ENCODE peak calls at places on chromosomes 3 and 15, in six cellular contexts. L is effector memory CD4-positive, alpha-beta T cell; I is T-helper 9 cell; R is pancreas; P is left kidney; U is aorta. K is an unnamed sample.

GRCh38 chr15:73792429-73792828 is 39.3 kb upstream of the INSYN1 start:
- DNase-seq in R (no peak), P (no peak), I (no peak), U (no peak), L (no peak), K (no peak)

GRCh38 chr3:119819806-119820205 is 37.9 kb downstream of the NR1I2 start:
- DNase-seq in L (no peak), U (no peak), P (no peak), R (no peak), I (no peak), K (no peak)

GRCh38 chr3:59754456-59754855 is 704.6 kb upstream of the CFAP20DC start:
- DNase-seq in L (no peak), I (no peak), U (no peak), R (no peak), P (no peak), K (no peak)

GRCh38 chr15:70083423-70083822 is 14.3 kb downstream of the TLE3 start:
- DNase-seq in I (no peak), U (peak), P (peak), R (no peak), L (no peak), K (no peak)

GRCh38 chr3:44993471-44994205 is 17.6 kb downstream of the EXOSC7 start:
- DNase-seq in I (no peak), R (no peak), L (no peak), P (peak), U (no peak), K (no peak)

GRCh38 chr3:21645121-21645897 is 105.7 kb downstream of the ZNF385D start:
- DNase-seq in U (peak), I (no peak), L (no peak), R (peak), P (no peak), K (peak)

GRCh38 chr3:182889948-182890629 is 90.2 kb downstream of the DCUN1D1 start:
- DNase-seq in L (no peak), R (no peak), P (no peak), I (no peak), U (no peak), K (no peak)

GRCh38 chr3:172550347-172550943 is 27.2 kb upstream of the TNFSF10 start:
- DNase-seq in U (no peak), P (no peak), I (no peak), L (no peak), R (no peak), K (no peak)

GRCh38 chr3:64575211-64575844 is 112.5 kb downstream of the ADAMTS9 start:
- DNase-seq in R (no peak), P (no peak), U (no peak), I (no peak), L (no peak), K (no peak)

GRCh38 chr3:197270558-197271317 is 27.7 kb downstream of the DLG1 start:
- DNase-seq in R (no peak), L (no peak), U (no peak), I (no peak), P (no peak), K (no peak)

GRCh38 chr15:66862111-66862815 is 160.2 kb downstream of the SMAD6 start:
- DNase-seq in I (no peak), P (no peak), U (peak), R (no peak), L (no peak), K (no peak)

GRCh38 chr15:74866090-74866489 is 7.1 kb downstream of the SCAMP2 start:
- DNase-seq in I (no peak), P (no peak), R (no peak), U (no peak), L (no peak), K (no peak)

GRCh38 chr3:14455571-14456317 is 53.3 kb downstream of the SLC6A6 start:
- DNase-seq in R (peak), U (no peak), I (no peak), L (no peak), P (no peak), K (no peak)

GRCh38 chr15:69692342-69692741 is 239.7 kb downstream of the RPLP1 start:
- DNase-seq in U (no peak), I (no peak), P (no peak), L (no peak), R (no peak), K (no peak)

GRCh38 chr3:63654246-63654645 is 1.8 kb downstream of the SNTN start:
- DNase-seq in P (no peak), R (no peak), I (no peak), L (no peak), U (no peak), K (no peak)

GRCh38 chr15:68430471-68431036 is 1.4 kb downstream of the ITGA11 start:
- DNase-seq in R (no peak), L (no peak), I (no peak), P (no peak), U (no peak), K (no peak)

GRCh38 chr15:82048809-82049208 is 3.0 kb upstream of the MEX3B start:
- DNase-seq in L (no peak), I (no peak), R (no peak), P (peak), U (no peak), K (no peak)

GRCh38 chr3:189099505-189100290 is 72.1 kb upstream of the TPRG1 start:
- DNase-seq in P (no peak), R (no peak), U (no peak), L (no peak), I (no peak), K (peak)

K was measured in Right ventricle myocardium inferior.